ENCODE peak calls at places on chromosomes 5 and 9, in ten cellular contexts. J, Y, P, T, O, C, X, F, G and W are unnamed samples.

GRCh38 chr5:171676286-171676944 is 109.2 kb upstream of the SMIM23 start:
- DNase-seq in J (no peak), Y (no peak), P (peak), T (no peak), O (no peak), C (peak), X (no peak), F (no peak), G (no peak), W (no peak)

GRCh38 chr9:78167356-78167755 is 68.5 kb upstream of the CEP78 start:
- DNase-seq in J (no peak), Y (no peak), P (no peak), T (no peak), O (peak), C (no peak), X (no peak), F (peak), G (peak), W (no peak)

GRCh38 chr5:73747696-73748380 is 121.8 kb downstream of the ARHGEF28 start:
- DNase-seq in J (no peak), Y (no peak), P (no peak), T (no peak), O (no peak), C (no peak), X (no peak), F (no peak), G (no peak), W (no peak)

GRCh38 chr9:16496908-16497307 is 373.6 kb downstream of the BNC2 start:
- DNase-seq in J (no peak), Y (no peak), P (no peak), T (no peak), O (no peak), C (no peak), X (no peak), F (no peak), G (no peak), W (no peak)

GRCh38 chr5:38603691-38604090 is 47.2 kb upstream of the LIFR start:
- DNase-seq in J (no peak), Y (no peak), P (no peak), T (no peak), O (no peak), C (no peak), X (no peak), F (no peak), G (no peak), W (no peak)

GRCh38 chr5:155193483-155194107 is 180.0 kb downstream of the KIF4B start:
- DNase-seq in J (no peak), Y (no peak), P (no peak), T (no peak), O (no peak), C (no peak), X (no peak), F (no peak), G (no peak), W (no peak)

GRCh38 chr5:158813275-158813674 is 286.4 kb downstream of the EBF1 start:
- DNase-seq in J (no peak), Y (no peak), P (no peak), T (no peak), O (no peak), C (no peak), X (no peak), F (no peak), G (no peak), W (no peak)

GRCh38 chr5:136025900-136026299 is 2.9 kb upstream of the TGFBI start:
- DNase-seq in J (no peak), Y (no peak), P (peak), T (no peak), O (no peak), C (peak), X (no peak), F (no peak), G (no peak), W (no peak)

DNA sequence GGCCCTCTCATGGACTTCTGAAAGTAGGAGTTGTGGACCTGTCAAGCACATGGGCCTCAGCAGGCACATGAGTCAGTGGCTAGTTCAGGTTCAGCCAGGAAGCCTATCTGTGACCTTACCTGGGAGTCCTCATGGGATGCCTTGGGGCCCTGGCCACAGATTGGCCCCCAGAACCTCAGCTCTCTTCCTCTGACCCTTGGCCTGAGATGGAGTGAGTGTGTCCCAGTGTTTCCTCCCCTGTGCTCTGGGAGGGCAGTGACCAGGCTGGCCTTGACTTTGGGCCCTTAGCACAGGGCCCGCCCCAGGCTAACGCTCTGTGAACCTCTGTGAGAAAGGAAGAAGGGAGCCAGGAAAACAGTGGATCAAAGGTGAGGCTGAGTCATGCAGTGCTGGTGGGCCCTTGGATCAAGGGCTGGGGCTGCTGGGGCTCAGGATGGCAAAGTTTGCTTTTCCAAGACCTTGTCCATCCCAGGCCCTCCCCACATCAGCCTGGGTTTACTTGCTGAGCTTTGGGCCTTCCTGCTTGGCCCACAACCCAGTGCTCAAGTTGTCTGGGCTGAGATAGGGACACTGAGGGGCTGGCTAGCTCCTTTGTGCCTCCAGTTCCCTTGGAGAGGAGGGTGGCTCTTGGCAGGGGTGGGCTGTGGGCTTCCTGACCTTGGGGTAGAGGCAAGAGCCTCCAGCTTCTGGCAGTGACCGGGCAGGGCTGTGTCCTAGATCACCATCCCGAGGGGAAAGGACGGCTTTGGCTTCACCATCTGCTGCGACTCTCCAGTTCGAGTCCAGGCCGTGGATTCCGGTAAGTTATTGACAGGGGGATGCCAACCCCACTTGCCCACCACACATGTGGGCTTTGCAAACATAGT is 41.4 kb downstream of the RGS3 start:
- DNase-seq in J (no peak), Y (no peak), P (peak), T (no peak), O (no peak), C (no peak), X (no peak), F (no peak), G (no peak), W (no peak)
- TF ChIP-seq POLR2A in J (no peak), Y (no peak), P (no peak), T (no peak), O (no peak), C (no peak), X (no peak), F (no peak), G (no peak), W (no peak)

GRCh38 chr9:32398207-32398606 is 13.8 kb downstream of the ACO1 start:
- DNase-seq in J (no peak), Y (no peak), P (no peak), T (no peak), O (no peak), C (no peak), X (no peak), F (no peak), G (no peak), W (no peak)

GRCh38 chr9:32389365-32389764 is 4.9 kb downstream of the ACO1 start:
- DNase-seq in J (no peak), Y (no peak), P (peak), T (no peak), O (no peak), C (no peak), X (no peak), F (no peak), G (peak), W (no peak)

GRCh38 chr9:32395483-32396216 is 11.2 kb downstream of the ACO1 start:
- DNase-seq in J (peak), Y (peak), P (peak), T (peak), O (no peak), C (peak), X (no peak), F (no peak), G (peak), W (peak)

GRCh38 chr9:32399110-32399815 is 14.8 kb downstream of the ACO1 start:
- DNase-seq in J (no peak), Y (no peak), P (no peak), T (no peak), O (no peak), C (no peak), X (no peak), F (no peak), G (no peak), W (no peak)

DNA sequence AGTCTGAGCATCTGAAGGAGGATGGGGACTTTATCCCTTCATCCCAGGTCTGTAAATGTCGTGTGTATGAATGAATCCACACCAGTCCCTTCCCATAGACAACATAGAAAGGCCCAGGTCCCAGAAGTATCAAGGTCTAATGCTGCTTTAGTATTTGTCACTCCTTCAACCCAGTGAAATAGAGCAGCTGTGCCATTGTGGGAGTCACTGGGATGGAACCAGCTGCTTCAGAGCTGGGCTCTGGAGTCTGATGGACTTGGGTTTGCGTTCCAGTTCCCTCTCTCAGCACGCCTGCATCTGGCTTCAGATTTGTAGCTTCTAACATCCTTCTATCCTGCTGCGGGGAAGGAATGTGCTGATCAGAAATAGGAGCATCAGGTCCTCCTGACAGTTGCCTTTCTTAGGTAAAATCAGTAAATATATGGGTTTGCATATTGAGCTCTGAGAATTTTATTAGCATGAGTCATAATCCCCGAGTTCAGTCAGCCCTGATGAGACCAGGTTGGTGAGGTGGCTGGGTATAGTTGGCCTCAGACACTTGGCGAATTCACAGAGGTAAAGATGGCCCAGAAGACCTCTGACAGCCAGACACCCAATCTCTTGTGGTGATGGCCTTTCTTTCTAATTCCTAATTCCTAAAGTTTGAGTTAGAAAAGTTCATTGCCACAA is 10.1 kb downstream of the ACO1 start:
- DNase-seq in J (no peak), Y (no peak), P (no peak), T (no peak), O (no peak), C (no peak), X (no peak), F (no peak), G (peak), W (no peak)
- TF ChIP-seq POLR2A in J (no peak), Y (no peak), P (no peak), T (no peak), O (no peak), C (no peak), X (no peak), F (no peak), G (no peak), W (no peak)

GRCh38 chr9:129570450-129571297 is 50.2 kb downstream of the C9orf50 start:
- DNase-seq in J (peak), Y (peak), P (peak), T (peak), O (peak), C (peak), X (no peak), F (peak), G (peak), W (peak)
- TF ChIP-seq POLR2A in J (no peak), Y (peak), P (no peak), T (no peak), O (no peak), C (no peak), X (no peak), F (no peak), G (no peak), W (no peak)

GRCh38 chr9:88534456-88535225 is at the start of gene NXNL2:
- DNase-seq in J (peak), Y (peak), P (peak), T (peak), O (peak), C (peak), X (no peak), F (peak), G (peak), W (peak)
- TF ChIP-seq POLR2A in J (no peak), Y (peak), P (no peak), T (peak), O (no peak), C (no peak), X (no peak), F (no peak), G (no peak), W (no peak)

GRCh38 chr5:181261320-181262085 is 560 bp upstream of the TRIM52 start:
- DNase-seq in J (no peak), Y (peak), P (peak), T (peak), O (peak), C (peak), X (peak), F (peak), G (peak), W (no peak)
- TF ChIP-seq POLR2A in J (no peak), Y (peak), P (peak), T (peak), O (peak), C (no peak), X (peak), F (no peak), G (peak), W (peak)

GRCh38 chr5:150640311-150641005 is at the start of gene SYNPO:
- DNase-seq in J (peak), Y (peak), P (peak), T (peak), O (peak), C (peak), X (no peak), F (peak), G (peak), W (no peak)
- TF ChIP-seq POLR2A in J (no peak), Y (no peak), P (peak), T (peak), O (no peak), C (no peak), X (no peak), F (no peak), G (no peak), W (no peak)

GRCh38 chr5:154038604-154039457 is at the start of the genes FAM114A2 and MFAP3:
- DNase-seq in J (peak), Y (peak), P (peak), T (peak), O (peak), C (peak), X (peak), F (peak), G (peak), W (peak)
- TF ChIP-seq POLR2A in J (peak), Y (peak), P (peak), T (peak), O (peak), C (no peak), X (peak), F (peak), G (peak), W (peak)

DNA sequence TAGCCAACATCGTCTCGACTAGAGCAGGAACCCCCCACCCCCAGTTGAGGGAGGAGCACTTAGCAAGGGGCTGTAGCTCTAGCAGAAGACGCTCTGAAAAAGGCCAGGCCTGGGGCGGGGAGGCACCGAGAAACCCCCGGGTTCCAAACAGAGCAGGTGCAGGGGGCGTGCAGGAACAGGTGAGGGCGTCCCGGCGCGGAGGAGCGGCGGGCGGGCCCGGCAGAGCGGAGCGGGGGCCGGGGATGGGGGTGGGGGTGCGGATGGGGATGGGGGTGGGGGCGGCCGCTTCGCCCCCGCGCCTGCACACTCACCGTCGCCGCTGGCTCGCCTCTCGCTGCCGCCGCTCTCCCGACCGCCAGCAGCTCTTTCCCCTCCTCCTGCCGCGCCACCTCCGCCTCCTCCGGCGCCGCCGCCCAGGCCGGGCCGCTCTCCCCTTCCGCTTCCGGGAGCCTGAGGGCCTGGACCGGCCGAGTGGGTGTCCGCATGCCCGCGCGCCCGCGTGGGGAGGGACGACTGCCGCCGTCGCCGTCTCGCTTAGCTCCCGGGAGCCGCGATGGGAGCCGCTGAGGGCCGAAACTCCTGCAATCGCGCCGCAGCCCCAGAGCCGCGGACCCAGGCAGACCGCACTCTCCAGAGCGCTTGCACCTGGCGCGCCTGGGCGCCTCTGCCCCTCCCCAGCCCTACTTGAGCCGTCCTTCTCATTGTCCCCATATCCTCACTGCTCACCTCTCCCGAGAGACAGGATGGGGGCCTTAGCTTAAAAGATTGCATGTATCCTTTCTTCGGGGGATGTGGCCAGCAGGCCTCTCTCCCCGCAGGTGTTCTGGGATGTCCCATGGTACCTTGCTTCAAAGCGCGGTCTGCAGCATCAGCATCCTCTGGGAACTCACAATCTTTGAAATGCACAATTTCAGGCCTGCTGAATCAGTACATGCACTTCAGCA is at the start of gene ZDHHC21:
- DNase-seq in J (peak), Y (peak), P (peak), T (peak), O (peak), C (peak), X (peak), F (peak), G (peak), W (peak)
- TF ChIP-seq POLR2A in J (no peak), Y (peak), P (peak), T (peak), O (no peak), C (no peak), X (peak), F (no peak), G (peak), W (peak)

GRCh38 chr5:1187234-1187949 is 14.0 kb upstream of the SLC6A19 start:
- DNase-seq in J (no peak), Y (no peak), P (no peak), T (no peak), O (no peak), C (no peak), X (no peak), F (no peak), G (peak), W (no peak)

GRCh38 chr5:1184481-1184880 is 16.9 kb upstream of the SLC6A19 start:
- DNase-seq in J (no peak), Y (no peak), P (no peak), T (no peak), O (no peak), C (no peak), X (no peak), F (no peak), G (peak), W (no peak)

GRCh38 chr5:1185038-1185651 is 16.2 kb upstream of the SLC6A19 start:
- DNase-seq in J (no peak), Y (no peak), P (no peak), T (no peak), O (no peak), C (peak), X (no peak), F (no peak), G (peak), W (no peak)

GRCh38 chr5:1186351-1187233 is 14.8 kb upstream of the SLC6A19 start:
- DNase-seq in J (no peak), Y (no peak), P (no peak), T (no peak), O (no peak), C (no peak), X (no peak), F (no peak), G (peak), W (no peak)

GRCh38 chr5:1185652-1186350 is 15.6 kb upstream of the SLC6A19 start:
- DNase-seq in J (no peak), Y (no peak), P (no peak), T (no peak), O (no peak), C (peak), X (no peak), F (peak), G (peak), W (peak)
- TF ChIP-seq POLR2A in J (no peak), Y (no peak), P (no peak), T (no peak), O (no peak), C (no peak), X (no peak), F (no peak), G (peak), W (no peak)